ENCODE peak calls at places on chromosomes 1 and 21, in six cellular contexts. N is HEK293T; A is M059J; J is dorsolateral prefrontal cortex; F is cortex of kidney; D is activated CD8-positive, alpha-beta memory T cell treated with anti-CD3 and anti-CD28 coated beads for 1 hour. V is an unnamed sample.

GRCh38 chr1:201363455-201363854 is 14.0 kb downstream of the TNNT2 start:
- DNase-seq in N (no peak), J (peak), A (no peak), F (no peak), D (no peak), V (no peak)

GRCh38 chr1:18109058-18109755 is 1.6 kb downstream of the IGSF21 start:
- DNase-seq in F (no peak), N (peak), A (peak), J (peak), D (no peak), V (no peak)

GRCh38 chr1:61757945-61758344 is 15.7 kb downstream of the PATJ start:
- DNase-seq in A (peak), J (no peak), D (no peak), N (no peak), F (no peak), V (peak)

GRCh38 chr1:13723810-13724209 is 23.8 kb downstream of the PRDM2 start:
- DNase-seq in J (no peak), N (no peak), F (no peak), A (no peak), D (no peak), V (no peak)

GRCh38 chr1:100785399-100786082 is 66.0 kb downstream of the VCAM1 start:
- DNase-seq in N (no peak), F (no peak), A (peak), J (no peak), D (no peak), V (peak)

GRCh38 chr1:197435224-197435623 is 167.2 kb downstream of the CRB1 start:
- DNase-seq in D (no peak), F (no peak), N (no peak), J (no peak), A (no peak), V (no peak)

GRCh38 chr1:238628130-238628529 is 737.4 kb upstream of the ZP4 start:
- DNase-seq in F (no peak), A (no peak), N (no peak), D (no peak), J (no peak), V (no peak)

GRCh38 chr21:46048926-46049889 is 48.7 kb upstream of the COL6A2 start:
- DNase-seq in A (peak), J (peak), D (no peak), N (no peak), F (no peak), V (peak)

GRCh38 chr21:32570456-32570855 is 14.9 kb downstream of the TCP10L start:
- DNase-seq in A (no peak), D (no peak), N (no peak), F (no peak), J (no peak), V (no peak)

GRCh38 chr1:234611799-234612351 is 1.9 kb upstream of the IRF2BP2 start:
- DNase-seq in D (no peak), A (no peak), F (no peak), N (no peak), J (no peak), V (no peak)

GRCh38 chr1:64479874-64480273 is 9.9 kb downstream of the CACHD1 start:
- DNase-seq in J (no peak), A (no peak), F (no peak), D (no peak), N (no peak), V (no peak)

GRCh38 chr1:150650193-150650592 is 20.8 kb upstream of the ENSA start:
- DNase-seq in A (peak), F (no peak), N (no peak), D (no peak), J (no peak), V (peak)

GRCh38 chr1:38941093-38941492 is 537 bp downstream of the RHBDL2 start:
- DNase-seq in J (no peak), F (no peak), D (no peak), A (peak), N (no peak), V (no peak)

GRCh38 chr1:22018583-22019559 is 17.4 kb downstream of the CELA3A start:
- DNase-seq in J (no peak), D (no peak), N (no peak), A (peak), F (no peak), V (peak)

GRCh38 chr1:85406081-85406480 is 58.9 kb downstream of the DDAH1 start:
- DNase-seq in F (no peak), A (no peak), J (no peak), D (no peak), N (no peak), V (no peak)

GRCh38 chr1:226429051-226429461 is 21.2 kb upstream of the PARP1 start:
- DNase-seq in N (no peak), A (peak), J (no peak), F (no peak), D (no peak), V (no peak)

GRCh38 chr1:1069061-1069710 is 4.9 kb downstream of the RNF223 start:
- DNase-seq in A (peak), N (peak), F (no peak), J (peak), D (peak), V (no peak)

GRCh38 chr1:48480504-48480903 is 8.5 kb upstream of the SPATA6 start:
- DNase-seq in F (no peak), N (no peak), A (no peak), J (no peak), D (no peak), V (no peak)

GRCh38 chr1:180151508-180151907 is 3.2 kb upstream of the QSOX1 start:
- DNase-seq in A (peak), N (no peak), J (no peak), D (no peak), F (no peak), V (peak)

GRCh38 chr1:179208681-179209477 is 20.6 kb downstream of the ABL2 start:
- DNase-seq in D (no peak), F (no peak), J (no peak), A (peak), N (no peak), V (no peak)

GRCh38 chr1:114559356-114559755 is 22.1 kb downstream of the BCAS2 start:
- DNase-seq in D (no peak), N (no peak), F (no peak), J (no peak), A (no peak), V (no peak)

GRCh38 chr1:49060766-49061165 is 284.1 kb upstream of the BEND5 start:
- DNase-seq in J (no peak), A (no peak), N (no peak), D (no peak), F (no peak), V (peak)

GRCh38 chr1:156481527-156481926 is 19.0 kb downstream of the MEF2D start:
- DNase-seq in F (no peak), N (no peak), A (no peak), D (no peak), J (no peak), V (no peak)

GRCh38 chr1:115753830-115754229 is 14.7 kb downstream of the CASQ2 start:
- DNase-seq in N (no peak), J (no peak), D (no peak), A (no peak), F (no peak), V (no peak)

GRCh38 chr21:43597052-43597451 is 62.2 kb downstream of the HSF2BP start:
- DNase-seq in N (no peak), A (peak), D (no peak), J (no peak), F (no peak), V (peak)

GRCh38 chr1:29136463-29136915 is 12.8 kb upstream of the TMEM200B start:
- DNase-seq in F (no peak), J (no peak), A (peak), N (peak), D (no peak), V (peak)

GRCh38 chr1:30764939-30765582 is 7.5 kb upstream of the LAPTM5 start:
- DNase-seq in D (no peak), A (no peak), N (no peak), F (no peak), J (no peak), V (no peak)

GRCh38 chr1:36182734-36183133 is 26.8 kb downstream of the MAP7D1 start:
- DNase-seq in F (no peak), N (no peak), D (no peak), A (no peak), J (no peak), V (no peak)

GRCh38 chr1:119626841-119627240 is 21.2 kb downstream of the ZNF697 start:
- DNase-seq in A (peak), N (peak), F (no peak), J (no peak), D (no peak), V (peak)

GRCh38 chr1:11999236-11999635 is 19.0 kb downstream of the MFN2 start:
- DNase-seq in N (no peak), D (no peak), J (no peak), F (no peak), A (no peak), V (no peak)

GRCh38 chr1:23619299-23620188 is 60.2 kb upstream of the ID3 start:
- DNase-seq in J (no peak), N (peak), A (peak), D (peak), F (no peak), V (peak)

GRCh38 chr1:63790989-63791388 is 17.2 kb downstream of the ROR1 start:
- DNase-seq in N (no peak), A (peak), D (no peak), F (no peak), J (no peak), V (no peak)

GRCh38 chr21:31781737-31782136 is 49.8 kb upstream of the SCAF4 start:
- DNase-seq in N (peak), J (no peak), D (no peak), A (peak), F (no peak), V (peak)